ENCODE peak calls at places on chromosomes 7 and 10, in six cellular contexts. F, B, K, I, P and Y are unnamed samples.

GRCh38 chr7:139358541-139359365 is 941 bp upstream of the LUC7L2 start:
- DNase-seq in I (peak; percentile 59), P (peak; percentile 11), F (no peak), K (peak; percentile 17), B (peak; percentile 73), Y (no peak)

GRCh38 chr10:413662-414071 is 275.8 kb downstream of the DIP2C start:
- DNase-seq in B (no peak), K (peak; percentile 54), F (no peak), P (no peak), I (no peak), Y (no peak)

GRCh38 chr7:6148724-6149360 is 117.7 kb downstream of the ANKRD61 start:
- DNase-seq in P (no peak), I (no peak), B (no peak), K (no peak), F (no peak), Y (no peak)

GRCh38 chr10:88659725-88660592 is 4.3 kb upstream of the LIPF start:
- DNase-seq in B (no peak), F (no peak), I (no peak), P (no peak), K (no peak), Y (no peak)

GRCh38 chr10:56028299-56029132 is 332.5 kb downstream of the ZWINT start:
- DNase-seq in P (no peak), F (no peak), I (no peak), B (no peak), K (no peak), Y (no peak)

GRCh38 chr10:4918236-4918635 is 45.0 kb upstream of the AKR1C1 start:
- DNase-seq in I (no peak), P (no peak), K (no peak), F (no peak), B (no peak), Y (no peak)

GRCh38 chr10:84997870-84998269 is 669.5 kb downstream of the CCSER2 start:
- DNase-seq in B (no peak), K (no peak), I (no peak), F (no peak), P (no peak), Y (no peak)

GRCh38 chr10:59177031-59177861 is 803 bp downstream of the PHYHIPL start:
- DNase-seq in F (peak; percentile 3), I (peak; percentile 75), P (peak; percentile 28), B (peak; percentile 4), K (peak; percentile 63), Y (no peak)

GRCh38 chr7:139743967-139744767 is 33.6 kb downstream of the HIPK2 start:
- DNase-seq in I (no peak), K (no peak), F (no peak), B (no peak), P (no peak), Y (no peak)

GRCh38 chr10:125102216-125102615 is 58.1 kb downstream of the CTBP2 start:
- DNase-seq in I (peak; percentile 77), K (no peak), F (no peak), B (no peak), P (no peak), Y (no peak)

GRCh38 chr7:132381742-132382472 is 194.4 kb downstream of the PLXNA4 start:
- DNase-seq in K (no peak), P (no peak), F (no peak), B (no peak), I (peak; percentile 64), Y (no peak)

GRCh38 chr10:116101616-116102015 is 171.4 kb downstream of the GFRA1 start:
- DNase-seq in B (no peak), F (no peak), K (no peak), P (peak; percentile 21), I (peak; percentile 44), Y (no peak)

GRCh38 chr10:69494626-69495558 is 43.6 kb downstream of the TSPAN15 start:
- DNase-seq in I (no peak), B (no peak), F (no peak), K (no peak), P (no peak), Y (no peak)

GRCh38 chr7:48154792-48155413 is 16.4 kb upstream of the ABCA13 start:
- DNase-seq in K (peak; percentile 43), F (no peak), P (no peak), I (peak; percentile 59), B (peak; percentile 57), Y (no peak)

GRCh38 chr10:15482168-15482567 is 111.1 kb upstream of the FAM171A1 start:
- DNase-seq in K (no peak), B (no peak), F (no peak), P (peak; percentile 52), I (no peak), Y (no peak)